ENCODE peak calls at places on chromosomes 4 and X, in nine cellular contexts. One of them, this sample, is unnamed.

GRCh38 chrX:54808109-54808604 is 612 bp downstream of the MAGED2 start:
- DNase-seq in psoas muscle: peak
- DNase-seq in endothelial cell: peak
- DNase-seq in WTC11: peak
- DNase-seq in body of pancreas: peak
- DNase-seq in endothelial cell of umbilical vein: peak
- DNase-seq in keratinocyte: no peak
- DNase-seq in lower lobe of right lung: no peak
- DNase-seq in GM12878: no peak
- DNase-seq in this sample: no peak

GRCh38 chr4:184596617-184597185 is 52.5 kb downstream of the CASP3 start:
- DNase-seq in psoas muscle: no peak
- DNase-seq in endothelial cell: no peak
- DNase-seq in WTC11: no peak
- DNase-seq in body of pancreas: no peak
- DNase-seq in endothelial cell of umbilical vein: peak
- DNase-seq in keratinocyte: no peak
- DNase-seq in lower lobe of right lung: no peak
- DNase-seq in GM12878: no peak
- DNase-seq in this sample: no peak

GRCh38 chrX:49039598-49040375 is 3.4 kb downstream of the TFE3 start:
- DNase-seq in psoas muscle: peak
- DNase-seq in endothelial cell: peak
- DNase-seq in WTC11: peak
- DNase-seq in body of pancreas: peak
- DNase-seq in endothelial cell of umbilical vein: peak
- DNase-seq in keratinocyte: peak
- DNase-seq in lower lobe of right lung: peak
- DNase-seq in GM12878: no peak
- DNase-seq in this sample: peak

GRCh38 chr4:52126946-52127345 is 75.8 kb downstream of the SPATA18 start:
- DNase-seq in psoas muscle: no peak
- DNase-seq in endothelial cell: no peak
- DNase-seq in WTC11: no peak
- DNase-seq in body of pancreas: no peak
- DNase-seq in endothelial cell of umbilical vein: no peak
- DNase-seq in keratinocyte: no peak
- DNase-seq in lower lobe of right lung: no peak
- DNase-seq in GM12878: no peak
- DNase-seq in this sample: peak

GRCh38 chrX:16719334-16720084 is at the start of gene SYAP1:
- DNase-seq in psoas muscle: peak
- DNase-seq in endothelial cell: peak
- DNase-seq in WTC11: peak
- DNase-seq in body of pancreas: peak
- DNase-seq in endothelial cell of umbilical vein: peak
- DNase-seq in keratinocyte: peak
- DNase-seq in lower lobe of right lung: peak
- DNase-seq in GM12878: peak
- DNase-seq in this sample: peak

GRCh38 chr4:113365377-113365776 is 315.9 kb downstream of the ANK2 start:
- DNase-seq in psoas muscle: no peak
- DNase-seq in endothelial cell: no peak
- DNase-seq in WTC11: no peak
- DNase-seq in body of pancreas: no peak
- DNase-seq in endothelial cell of umbilical vein: no peak
- DNase-seq in keratinocyte: no peak
- DNase-seq in lower lobe of right lung: no peak
- DNase-seq in GM12878: no peak
- DNase-seq in this sample: no peak

GRCh38 chr4:155679343-155679742 is 12.7 kb downstream of the GUCY1A1 start:
- DNase-seq in psoas muscle: no peak
- DNase-seq in endothelial cell: no peak
- DNase-seq in WTC11: no peak
- DNase-seq in body of pancreas: no peak
- DNase-seq in endothelial cell of umbilical vein: no peak
- DNase-seq in keratinocyte: no peak
- DNase-seq in lower lobe of right lung: no peak
- DNase-seq in GM12878: no peak
- DNase-seq in this sample: peak

GRCh38 chr4:39587881-39588280 is 50.8 kb downstream of the SMIM14 start:
- DNase-seq in psoas muscle: no peak
- DNase-seq in endothelial cell: no peak
- DNase-seq in WTC11: no peak
- DNase-seq in body of pancreas: no peak
- DNase-seq in endothelial cell of umbilical vein: peak
- DNase-seq in keratinocyte: no peak
- DNase-seq in lower lobe of right lung: no peak
- DNase-seq in GM12878: no peak
- DNase-seq in this sample: peak

GRCh38 chrX:46814966-46815365 is 21.9 kb upstream of the RP2 start:
- DNase-seq in psoas muscle: no peak
- DNase-seq in endothelial cell: no peak
- DNase-seq in WTC11: no peak
- DNase-seq in body of pancreas: no peak
- DNase-seq in endothelial cell of umbilical vein: no peak
- DNase-seq in keratinocyte: no peak
- DNase-seq in lower lobe of right lung: no peak
- DNase-seq in GM12878: no peak
- DNase-seq in this sample: peak

GRCh38 chrX:129782015-129782495 is 2.3 kb downstream of the SASH3 start:
- DNase-seq in psoas muscle: no peak
- DNase-seq in endothelial cell: no peak
- DNase-seq in WTC11: no peak
- DNase-seq in body of pancreas: no peak
- DNase-seq in endothelial cell of umbilical vein: no peak
- DNase-seq in keratinocyte: no peak
- DNase-seq in lower lobe of right lung: no peak
- DNase-seq in GM12878: no peak
- DNase-seq in this sample: no peak

GRCh38 chr4:118265312-118266144 is 87.3 kb downstream of the PRSS12 start:
- DNase-seq in psoas muscle: no peak
- DNase-seq in endothelial cell: peak
- DNase-seq in WTC11: peak
- DNase-seq in body of pancreas: peak
- DNase-seq in endothelial cell of umbilical vein: no peak
- DNase-seq in keratinocyte: no peak
- DNase-seq in lower lobe of right lung: peak
- DNase-seq in GM12878: no peak
- DNase-seq in this sample: peak

GRCh38 chr4:18077808-18078207 is 56.3 kb upstream of the LCORL start:
- DNase-seq in psoas muscle: no peak
- DNase-seq in endothelial cell: no peak
- DNase-seq in WTC11: no peak
- DNase-seq in body of pancreas: no peak
- DNase-seq in endothelial cell of umbilical vein: no peak
- DNase-seq in keratinocyte: no peak
- DNase-seq in lower lobe of right lung: no peak
- DNase-seq in GM12878: no peak
- DNase-seq in this sample: no peak

GRCh38 chr4:77989986-77990385 is 67.1 kb upstream of the FRAS1 start:
- DNase-seq in psoas muscle: no peak
- DNase-seq in endothelial cell: no peak
- DNase-seq in WTC11: no peak
- DNase-seq in body of pancreas: no peak
- DNase-seq in endothelial cell of umbilical vein: no peak
- DNase-seq in keratinocyte: no peak
- DNase-seq in lower lobe of right lung: no peak
- DNase-seq in GM12878: no peak
- DNase-seq in this sample: no peak

GRCh38 chrX:8424941-8425340 is 39.7 kb upstream of the VCX3B start:
- DNase-seq in psoas muscle: no peak
- DNase-seq in endothelial cell: no peak
- DNase-seq in WTC11: no peak
- DNase-seq in body of pancreas: no peak
- DNase-seq in endothelial cell of umbilical vein: no peak
- DNase-seq in keratinocyte: no peak
- DNase-seq in lower lobe of right lung: no peak
- DNase-seq in GM12878: no peak
- DNase-seq in this sample: no peak

GRCh38 chrX:7242613-7243012 is 94.7 kb upstream of the PUDP start:
- DNase-seq in psoas muscle: no peak
- DNase-seq in endothelial cell: no peak
- DNase-seq in WTC11: no peak
- DNase-seq in body of pancreas: no peak
- DNase-seq in endothelial cell of umbilical vein: no peak
- DNase-seq in keratinocyte: no peak
- DNase-seq in lower lobe of right lung: no peak
- DNase-seq in GM12878: peak
- DNase-seq in this sample: no peak

GRCh38 chr4:76585897-76586360 is 150.9 kb downstream of the SHROOM3 start:
- DNase-seq in psoas muscle: peak
- DNase-seq in endothelial cell: peak
- DNase-seq in WTC11: peak
- DNase-seq in body of pancreas: peak
- DNase-seq in endothelial cell of umbilical vein: peak
- DNase-seq in keratinocyte: no peak
- DNase-seq in lower lobe of right lung: peak
- DNase-seq in GM12878: no peak
- DNase-seq in this sample: no peak

GRCh38 chr4:602559-602942 is 22.8 kb upstream of the PDE6B start:
- DNase-seq in psoas muscle: no peak
- DNase-seq in endothelial cell: peak
- DNase-seq in WTC11: peak
- DNase-seq in body of pancreas: peak
- DNase-seq in endothelial cell of umbilical vein: no peak
- DNase-seq in keratinocyte: no peak
- DNase-seq in lower lobe of right lung: peak
- DNase-seq in GM12878: no peak
- DNase-seq in this sample: peak

GRCh38 chr4:77308843-77309242 is 151.8 kb downstream of the CCNG2 start:
- DNase-seq in psoas muscle: no peak
- DNase-seq in endothelial cell: no peak
- DNase-seq in WTC11: no peak
- DNase-seq in body of pancreas: no peak
- DNase-seq in endothelial cell of umbilical vein: peak
- DNase-seq in keratinocyte: peak
- DNase-seq in lower lobe of right lung: no peak
- DNase-seq in GM12878: no peak
- DNase-seq in this sample: peak

GRCh38 chrX:108735680-108736508 is 469 bp downstream of the IRS4 start:
- DNase-seq in psoas muscle: no peak
- DNase-seq in endothelial cell: peak
- DNase-seq in WTC11: peak
- DNase-seq in body of pancreas: no peak
- DNase-seq in endothelial cell of umbilical vein: peak
- DNase-seq in keratinocyte: no peak
- DNase-seq in lower lobe of right lung: no peak
- DNase-seq in GM12878: no peak
- DNase-seq in this sample: peak

GRCh38 chr4:186169942-186170802 is 21.2 kb upstream of the CYP4V2 start:
- DNase-seq in psoas muscle: no peak
- DNase-seq in endothelial cell: no peak
- DNase-seq in WTC11: no peak
- DNase-seq in body of pancreas: no peak
- DNase-seq in endothelial cell of umbilical vein: no peak
- DNase-seq in keratinocyte: no peak
- DNase-seq in lower lobe of right lung: no peak
- DNase-seq in GM12878: no peak
- DNase-seq in this sample: no peak
- TF ChIP-seq CTCF in psoas muscle: no peak
- TF ChIP-seq CTCF in endothelial cell: no peak
- TF ChIP-seq CTCF in WTC11: no peak
- TF ChIP-seq CTCF in body of pancreas: no peak
- TF ChIP-seq CTCF in endothelial cell of umbilical vein: no peak
- TF ChIP-seq CTCF in keratinocyte: no peak
- TF ChIP-seq CTCF in lower lobe of right lung: no peak
- TF ChIP-seq CTCF in GM12878: no peak
- TF ChIP-seq CTCF in this sample: no peak

DNA sequence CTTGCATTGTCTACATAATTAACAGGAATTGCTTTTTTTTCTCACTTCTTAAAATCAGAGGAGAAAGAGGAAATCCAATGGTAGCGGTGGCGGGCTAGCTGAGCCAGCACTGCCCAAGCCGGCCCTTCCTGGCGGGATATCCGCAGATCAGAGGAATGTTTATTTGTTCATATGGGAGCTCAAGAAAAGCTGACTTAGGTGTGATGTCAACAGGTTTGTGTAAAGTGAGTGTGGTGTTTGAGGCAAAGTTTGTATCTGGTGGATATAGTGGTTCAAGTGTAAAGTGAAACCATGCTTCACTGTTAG is 466 bp upstream of the SLC39A8 start:
- DNase-seq in psoas muscle: no peak
- DNase-seq in endothelial cell: no peak
- DNase-seq in WTC11: peak
- DNase-seq in body of pancreas: no peak
- DNase-seq in endothelial cell of umbilical vein: no peak
- DNase-seq in keratinocyte: no peak
- DNase-seq in lower lobe of right lung: no peak
- DNase-seq in GM12878: no peak
- DNase-seq in this sample: no peak
- TF ChIP-seq CTCF in psoas muscle: no peak
- TF ChIP-seq CTCF in endothelial cell: no peak
- TF ChIP-seq CTCF in WTC11: no peak
- TF ChIP-seq CTCF in body of pancreas: no peak
- TF ChIP-seq CTCF in endothelial cell of umbilical vein: no peak
- TF ChIP-seq CTCF in keratinocyte: no peak
- TF ChIP-seq CTCF in lower lobe of right lung: no peak
- TF ChIP-seq CTCF in GM12878: no peak
- TF ChIP-seq CTCF in this sample: no peak

DNA sequence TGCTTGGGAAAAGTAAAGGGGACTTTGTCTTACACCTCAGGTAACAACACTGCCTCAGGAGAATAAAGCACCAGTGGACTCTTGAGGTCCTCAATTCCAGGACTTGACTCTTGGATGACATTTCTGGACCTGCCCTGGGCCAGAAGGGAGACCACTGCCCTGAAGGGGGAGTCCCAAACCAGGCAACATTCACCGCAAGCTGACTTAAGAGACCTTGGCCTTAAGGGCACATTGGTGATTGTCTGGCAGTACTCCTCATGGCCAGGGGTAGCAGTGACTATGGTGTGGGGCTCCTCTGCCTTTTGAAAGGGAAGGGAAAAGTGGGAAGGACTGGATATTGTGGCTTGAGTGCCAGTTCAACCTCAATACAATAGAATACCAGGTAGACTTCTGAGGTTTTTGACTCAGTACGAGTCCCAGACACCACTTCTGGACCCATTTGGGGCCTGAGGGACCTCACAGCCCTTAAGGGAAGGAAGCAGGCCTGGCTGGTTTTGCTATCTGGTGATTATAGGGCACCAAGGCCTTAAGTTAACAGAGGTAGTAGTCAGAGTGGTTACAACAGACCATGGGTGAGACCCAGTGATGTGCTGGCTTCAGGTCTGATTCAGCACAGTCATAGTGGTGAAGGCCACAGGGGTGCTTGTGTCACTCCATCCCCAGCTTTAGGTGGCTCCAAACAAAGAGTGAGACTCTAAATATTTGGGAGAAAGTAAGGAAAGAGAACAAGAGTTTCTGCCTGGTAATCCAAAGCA is 121.2 kb upstream of the TET2 start:
- DNase-seq in psoas muscle: no peak
- DNase-seq in endothelial cell: no peak
- DNase-seq in WTC11: peak
- DNase-seq in body of pancreas: no peak
- DNase-seq in endothelial cell of umbilical vein: no peak
- DNase-seq in keratinocyte: no peak
- DNase-seq in lower lobe of right lung: no peak
- DNase-seq in GM12878: no peak
- DNase-seq in this sample: no peak
- TF ChIP-seq CTCF in psoas muscle: no peak
- TF ChIP-seq CTCF in endothelial cell: no peak
- TF ChIP-seq CTCF in WTC11: no peak
- TF ChIP-seq CTCF in body of pancreas: no peak
- TF ChIP-seq CTCF in endothelial cell of umbilical vein: no peak
- TF ChIP-seq CTCF in keratinocyte: no peak
- TF ChIP-seq CTCF in lower lobe of right lung: no peak
- TF ChIP-seq CTCF in GM12878: no peak
- TF ChIP-seq CTCF in this sample: no peak

GRCh38 chr4:139633661-139634060 is 32.0 kb upstream of the MGST2 start:
- DNase-seq in psoas muscle: peak
- DNase-seq in endothelial cell: peak
- DNase-seq in WTC11: peak
- DNase-seq in body of pancreas: peak
- DNase-seq in endothelial cell of umbilical vein: peak
- DNase-seq in keratinocyte: no peak
- DNase-seq in lower lobe of right lung: no peak
- DNase-seq in GM12878: no peak
- DNase-seq in this sample: peak
- TF ChIP-seq CTCF in psoas muscle: peak
- TF ChIP-seq CTCF in endothelial cell: no peak
- TF ChIP-seq CTCF in WTC11: peak
- TF ChIP-seq CTCF in body of pancreas: peak
- TF ChIP-seq CTCF in endothelial cell of umbilical vein: peak
- TF ChIP-seq CTCF in keratinocyte: peak
- TF ChIP-seq CTCF in lower lobe of right lung: peak
- TF ChIP-seq CTCF in GM12878: peak
- TF ChIP-seq CTCF in this sample: peak